ENCODE peak calls at places on chromosomes 12 and 14, in six cellular contexts. J is BE2C, E is GM23248, U is mucosa of descending colon, D is endodermal cell, P is adrenal gland. X is an unnamed sample.

GRCh38 chr14:70822706-70823185 is 13.4 kb upstream of the MAP3K9 start:
- DNase-seq in J (peak; percentile 46), E (peak; percentile 62), U (peak; percentile 59), D (peak; percentile 94), P (peak; percentile 42), X (peak; percentile 75)

GRCh38 chr12:77477907-77478533 is 352.7 kb upstream of the NAV3 start:
- DNase-seq in J (no peak), E (no peak), U (no peak), D (no peak), P (no peak), X (no peak)

GRCh38 chr12:57242329-57242690 is 8.7 kb downstream of the STAC3 start:
- DNase-seq in J (no peak), E (peak; percentile 21), U (peak; percentile 69), D (no peak), P (no peak), X (no peak)

GRCh38 chr14:91277546-91278382 is 33.3 kb upstream of the GPR68 start:
- DNase-seq in J (no peak), E (no peak), U (no peak), D (no peak), P (peak; percentile 27), X (no peak)

GRCh38 chr14:94769413-94770250 is at the start of gene GSC:
- DNase-seq in J (peak; percentile 45), E (peak; percentile 84), U (peak; percentile 33), D (no peak), P (no peak), X (peak; percentile 62)

GRCh38 chr12:107131832-107132616 is 38.7 kb upstream of the CRY1 start:
- DNase-seq in J (peak; percentile 28), E (peak; percentile 80), U (no peak), D (peak; percentile 78), P (peak; percentile 25), X (peak; percentile 71)

GRCh38 chr14:94631536-94632304 is 19.5 kb downstream of the SERPINA3 start:
- DNase-seq in J (no peak), E (no peak), U (no peak), D (no peak), P (no peak), X (no peak)

GRCh38 chr12:52542785-52543318 is 10.1 kb downstream of the KRT71 start:
- DNase-seq in J (no peak), E (no peak), U (no peak), D (no peak), P (no peak), X (no peak)

GRCh38 chr12:6386522-6386921 is 2.6 kb downstream of the LTBR start:
- DNase-seq in J (no peak), E (no peak), U (no peak), D (no peak), P (no peak), X (no peak)

GRCh38 chr12:79707830-79708229 is 17.1 kb upstream of the PAWR start:
- DNase-seq in J (no peak), E (no peak), U (no peak), D (no peak), P (no peak), X (no peak)

GRCh38 chr12:90017316-90017715 is 308.7 kb upstream of the ATP2B1 start:
- DNase-seq in J (no peak), E (no peak), U (no peak), D (no peak), P (no peak), X (no peak)

GRCh38 chr12:76020281-76020680 is 11.3 kb downstream of the PHLDA1 start:
- DNase-seq in J (no peak), E (peak; percentile 89), U (peak; percentile 33), D (peak; percentile 84), P (peak; percentile 27), X (peak; percentile 75)

GRCh38 chr12:42143401-42144173 is 1.1 kb downstream of the GXYLT1 start:
- DNase-seq in J (no peak), E (peak; percentile 46), U (no peak), D (peak; percentile 48), P (no peak), X (peak; percentile 16)

GRCh38 chr12:113867258-113867657 is 98.9 kb downstream of the RBM19 start:
- DNase-seq in J (peak; percentile 43), E (peak; percentile 42), U (no peak), D (peak; percentile 86), P (no peak), X (no peak)

GRCh38 chr12:94203181-94203546 is 54.8 kb downstream of the PLXNC1 start:
- DNase-seq in J (no peak), E (no peak), U (no peak), D (no peak), P (no peak), X (no peak)

GRCh38 chr14:99035268-99035667 is 236.7 kb downstream of the BCL11B start:
- DNase-seq in J (no peak), E (peak; percentile 72), U (no peak), D (no peak), P (peak; percentile 49), X (peak; percentile 51)

GRCh38 chr14:37289688-37290087 is 92.0 kb downstream of the MIPOL1 start:
- DNase-seq in J (no peak), E (no peak), U (no peak), D (no peak), P (no peak), X (no peak)

GRCh38 chr12:54009171-54010052 is 627 bp downstream of the HOXC8 start:
- DNase-seq in J (no peak), E (peak; percentile 87), U (no peak), D (peak; percentile 77), P (no peak), X (no peak)

GRCh38 chr12:9760699-9761406 is at the start of gene CD69:
- DNase-seq in J (no peak), E (no peak), U (no peak), D (no peak), P (no peak), X (no peak)

GRCh38 chr12:131911251-131911650 is 16.8 kb downstream of the ULK1 start:
- DNase-seq in J (peak; percentile 17), E (no peak), U (no peak), D (no peak), P (no peak), X (no peak)

GRCh38 chr12:32949815-32950214 is 53.2 kb upstream of the PKP2 start:
- DNase-seq in J (no peak), E (no peak), U (no peak), D (peak; percentile 56), P (no peak), X (no peak)

GRCh38 chr12:227286-227915 is 13.4 kb upstream of the SLC6A12 start:
- DNase-seq in J (no peak), E (no peak), U (no peak), D (peak; percentile 40), P (no peak), X (no peak)

GRCh38 chr12:229441-230191 is 15.7 kb upstream of the SLC6A12 start:
- DNase-seq in J (no peak), E (no peak), U (no peak), D (peak; percentile 46), P (no peak), X (no peak)

GRCh38 chr12:230925-231671 is 17.1 kb upstream of the SLC6A12 start:
- DNase-seq in J (no peak), E (no peak), U (no peak), D (peak; percentile 49), P (no peak), X (no peak)

GRCh38 chr12:227923-228845 is 14.2 kb upstream of the SLC6A12 start:
- DNase-seq in J (no peak), E (no peak), U (no peak), D (peak; percentile 28), P (no peak), X (no peak)

DNA sequence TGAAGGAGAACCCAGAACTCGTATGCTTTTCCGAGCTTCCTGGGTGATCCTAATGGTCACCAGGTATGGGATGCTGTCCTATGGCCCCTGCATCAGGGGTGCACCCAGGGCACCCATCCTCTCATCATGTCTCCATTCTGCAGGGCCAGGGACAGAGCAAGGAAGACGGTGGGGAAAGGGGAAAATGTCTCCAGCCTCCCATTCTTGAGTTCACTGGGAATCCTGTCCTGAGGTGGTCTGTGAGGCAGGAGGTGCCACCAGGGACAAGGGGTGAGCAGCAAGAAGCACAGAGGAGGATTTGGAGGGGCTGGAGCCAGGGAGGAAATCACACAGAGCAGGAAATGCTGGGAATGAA is 14.9 kb upstream of the SLC6A12 start:
- DNase-seq in J (no peak), E (no peak), U (no peak), D (no peak), P (no peak), X (no peak)
- H3K4me1 ChIP-seq in J (no peaks in the 10 kb centered on the region), E (no peaks in the 10 kb centered on the region), U (no peaks in the 10 kb centered on the region), D (no peaks in the 10 kb centered on the region), P (no peaks in the 10 kb centered on the region), X (peaks cover 3% of the 10 kb centered on the region)

GRCh38 chr14:93063393-93063792 is 52.3 kb downstream of the ITPK1 start:
- DNase-seq in J (no peak), E (no peak), U (no peak), D (no peak), P (no peak), X (no peak)
- H3K4me1 ChIP-seq in J (peaks cover 2% of the 10 kb centered on the region), E (peaks cover 20% of the 10 kb centered on the region), U (peaks cover 2% of the 10 kb centered on the region), D (peaks cover 7% of the 10 kb centered on the region), P (peaks cover 8% of the 10 kb centered on the region), X (peaks cover 44% of the 10 kb centered on the region)

DNA sequence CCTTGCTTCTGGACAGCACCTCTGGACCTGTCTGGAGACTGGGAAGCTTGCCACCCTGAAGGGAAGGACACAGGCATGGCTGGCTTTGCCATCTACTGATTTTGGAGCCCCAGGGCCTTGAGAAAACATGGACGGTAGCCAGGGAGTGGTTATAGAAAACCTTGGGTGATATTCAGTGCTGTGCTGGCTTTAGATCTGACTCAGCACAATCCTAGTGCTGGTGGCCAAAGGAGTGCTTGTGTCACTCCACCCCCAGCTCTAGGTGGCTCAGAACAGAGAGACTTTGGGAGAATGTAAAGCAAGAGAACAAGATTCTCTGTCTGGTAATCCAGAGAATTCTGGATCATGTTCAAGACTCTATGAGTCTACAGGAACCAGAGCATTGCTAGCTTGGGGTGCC is 214.6 kb upstream of the IGF1 start:
- DNase-seq in J (no peak), E (no peak), U (no peak), D (no peak), P (no peak), X (no peak)
- H3K4me1 ChIP-seq in J (no peaks in the 10 kb centered on the region), E (no peaks in the 10 kb centered on the region), U (no peaks in the 10 kb centered on the region), D (no peaks in the 10 kb centered on the region), P (no peaks in the 10 kb centered on the region), X (no peaks in the 10 kb centered on the region)

GRCh38 chr12:12889701-12890100 is 1.7 kb upstream of the GPRC5A start:
- DNase-seq in J (no peak), E (no peak), U (no peak), D (no peak), P (no peak), X (no peak)

GRCh38 chr12:12885060-12885792 is 6.1 kb upstream of the GPRC5A start:
- DNase-seq in J (no peak), E (no peak), U (no peak), D (peak; percentile 90), P (no peak), X (peak; percentile 52)

GRCh38 chr12:12890492-12890814 is 909 bp upstream of the GPRC5A start:
- DNase-seq in J (no peak), E (no peak), U (peak; percentile 66), D (no peak), P (peak; percentile 21), X (peak; percentile 43)

GRCh38 chr12:12890815-12891645 is at the start of gene GPRC5A:
- DNase-seq in J (peak; percentile 82), E (peak; percentile 98), U (peak; percentile 94), D (peak; percentile 93), P (peak; percentile 95), X (peak; percentile 81)

DNA sequence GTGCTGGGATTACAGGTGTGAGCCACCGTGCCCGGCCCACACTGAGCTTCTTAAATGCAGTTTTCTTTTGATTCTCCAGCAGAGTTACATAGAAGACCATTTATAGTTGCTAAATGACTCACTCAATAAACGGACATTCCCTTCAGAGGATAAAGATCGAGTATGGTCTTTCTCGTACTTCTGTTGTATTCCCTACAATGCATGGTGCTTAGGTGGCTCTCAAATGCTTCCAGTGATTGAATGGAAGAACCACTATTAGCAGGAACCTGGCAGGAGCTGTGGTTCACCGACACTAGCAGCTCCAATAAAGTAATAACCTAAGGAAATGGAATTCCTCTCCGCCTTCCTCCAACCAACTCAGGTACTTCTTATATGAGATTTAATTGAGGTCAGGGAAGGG is 3.9 kb upstream of the GPRC5A start:
- DNase-seq in J (no peak), E (no peak), U (no peak), D (no peak), P (no peak), X (no peak)
- H3K4me1 ChIP-seq in J (no peaks in the 10 kb centered on the region), E (peaks cover 7% of the 10 kb centered on the region), U (peaks cover 19% of the 10 kb centered on the region), D (peaks cover 7% of the 10 kb centered on the region), P (peaks cover 9% of the 10 kb centered on the region), X (peaks cover 13% of the 10 kb centered on the region)